ENCODE peak calls at places on chromosomes 2 and 18, in five cellular contexts. Q is RWPE1, L is colonic mucosa, T is lung, F is nephron progenitor cell. K is an unnamed sample.

GRCh38 chr2:218618102-218618860 is 10.6 kb downstream of the PLCD4 start:
- DNase-seq in T (no peak), L (no peak), Q (no peak), F (no peak), K (no peak)

GRCh38 chr2:236155406-236155805 is 12.8 kb downstream of the GBX2 start:
- DNase-seq in Q (no peak), T (no peak), F (no peak), L (no peak), K (no peak)

GRCh38 chr2:567496-567864 is 109.7 kb downstream of the TMEM18 start:
- DNase-seq in Q (no peak), L (no peak), F (no peak), T (no peak), K (no peak)

GRCh38 chr2:162079514-162079913 is 5.5 kb upstream of the DPP4 start:
- DNase-seq in T (no peak), F (no peak), Q (no peak), L (no peak), K (no peak)

GRCh38 chr2:56130463-56131070 is 53.2 kb upstream of the CCDC85A start:
- DNase-seq in T (no peak), F (peak; percentile 27), Q (peak; percentile 16), L (no peak), K (peak; percentile 49)

GRCh38 chr18:49137585-49137984 is 186.8 kb upstream of the SMAD7 start:
- DNase-seq in L (no peak), F (no peak), T (no peak), Q (no peak), K (no peak)

GRCh38 chr18:62101236-62101635 is 85.6 kb downstream of the PIGN start:
- DNase-seq in Q (no peak), T (no peak), F (no peak), L (no peak), K (no peak)

GRCh38 chr18:42533010-42533409 is 578.0 kb downstream of the PIK3C3 start:
- DNase-seq in L (no peak), Q (no peak), F (no peak), T (no peak), K (no peak)

GRCh38 chr2:66095820-66096219 is 339.1 kb upstream of the MEIS1 start:
- DNase-seq in F (no peak), L (no peak), Q (no peak), T (no peak), K (no peak)

GRCh38 chr2:106536490-106536889 is 49.3 kb downstream of the CD8B2 start:
- DNase-seq in F (no peak), L (no peak), T (no peak), Q (no peak), K (no peak)

GRCh38 chr2:206245178-206245778 is 29.2 kb upstream of the ZDBF2 start:
- DNase-seq in Q (no peak), T (no peak), L (no peak), F (no peak), K (no peak)

GRCh38 chr18:2716394-2717326 is 61.1 kb downstream of the SMCHD1 start:
- DNase-seq in T (no peak), F (no peak), L (no peak), Q (no peak), K (no peak)

GRCh38 chr2:167946367-167946955 is 300.9 kb downstream of the STK39 start:
- DNase-seq in L (no peak), F (no peak), Q (no peak), T (no peak), K (no peak)

GRCh38 chr2:67476808-67477790 is 80.0 kb downstream of the ETAA1 start:
- DNase-seq in T (no peak), Q (peak; percentile 40), F (no peak), L (peak; percentile 57), K (peak; percentile 6)

GRCh38 chr2:64640153-64641044 is 13.3 kb downstream of the SERTAD2 start:
- DNase-seq in F (no peak), L (no peak), T (no peak), Q (no peak), K (no peak)

GRCh38 chr2:74548919-74549684 is 4.6 kb downstream of the LOXL3 start:
- DNase-seq in T (peak; percentile 50), F (peak; percentile 74), Q (peak; percentile 74), L (peak; percentile 80), K (peak; percentile 76)

GRCh38 chr18:59454909-59455727 is 96.1 kb upstream of the LMAN1 start:
- DNase-seq in F (peak; percentile 38), T (no peak), L (no peak), Q (no peak), K (no peak)

GRCh38 chr2:207341114-207341750 is 175.5 kb upstream of the KLF7 start:
- DNase-seq in F (no peak), Q (no peak), L (no peak), T (no peak), K (no peak)

GRCh38 chr2:199405241-199405640 is 52.5 kb downstream of the SATB2 start:
- DNase-seq in F (no peak), Q (no peak), L (no peak), T (no peak), K (no peak)

GRCh38 chr2:47724221-47724981 is 58.5 kb upstream of the MSH6 start:
- DNase-seq in F (no peak), Q (peak; percentile 42), T (no peak), L (no peak), K (no peak)

GRCh38 chr18:34595673-34596072 is 114.4 kb upstream of the DTNA start:
- DNase-seq in F (peak; percentile 9), Q (no peak), T (no peak), L (no peak), K (peak; percentile 22)
- TF ChIP-seq CTCF in F (peak; percentile 16), Q (no peak), T (no peak), L (no peak), K (peak; percentile 29)

DNA sequence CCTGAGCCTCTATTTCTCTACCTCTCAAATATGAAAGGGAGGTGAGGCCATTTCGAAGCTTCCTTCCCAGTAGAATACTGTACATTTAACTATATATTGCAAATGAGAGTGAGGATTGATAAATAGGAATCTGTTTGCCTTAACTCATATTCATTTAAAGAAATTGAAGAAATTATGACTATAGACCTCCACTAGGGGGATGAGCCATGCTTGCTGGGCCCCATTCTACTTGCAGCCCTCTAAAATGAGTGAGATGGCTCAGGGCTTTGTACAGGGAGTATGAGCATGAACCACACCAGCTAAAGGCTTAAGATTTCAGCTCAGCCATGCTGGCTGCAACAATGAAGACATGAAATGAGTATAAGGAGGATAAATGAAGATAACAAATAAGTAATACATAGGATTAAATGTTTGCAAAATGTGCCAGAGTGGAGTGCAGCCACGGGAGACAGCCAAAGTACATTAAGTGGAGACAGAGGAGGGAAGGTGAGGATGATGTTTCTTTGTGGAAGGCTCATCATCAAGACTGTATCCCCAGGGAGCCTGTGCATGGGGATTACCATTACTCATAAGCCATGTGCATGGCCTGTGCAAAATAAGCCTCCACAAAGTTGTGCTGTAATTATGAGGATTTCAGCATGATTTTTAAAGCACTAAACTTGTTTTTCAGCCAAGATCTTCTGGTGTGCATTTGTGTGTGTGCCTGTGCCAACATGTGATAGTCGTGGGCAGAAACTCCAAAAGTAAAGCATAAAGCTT is 300.8 kb downstream of the CNTNAP5 start:
- DNase-seq in T (no peak), F (no peak), L (no peak), Q (no peak), K (no peak)
- TF ChIP-seq CTCF in T (no peak), F (peak; percentile 25), L (no peak), Q (no peak), K (no peak)

GRCh38 chr2:5121677-5122076 is 570.5 kb upstream of the SOX11 start:
- DNase-seq in T (no peak), L (no peak), Q (no peak), F (peak; percentile 16), K (no peak)
- TF ChIP-seq CTCF in T (no peak), L (no peak), Q (no peak), F (peak; percentile 30), K (no peak)

GRCh38 chr18:56650944-56651770 is at the start of gene WDR7:
- DNase-seq in Q (peak; percentile 58), L (peak; percentile 95), T (peak; percentile 98), F (peak; percentile 96), K (peak; percentile 94)
- TF ChIP-seq CTCF in Q (no peak), L (no peak), T (no peak), F (no peak), K (no peak)

DNA sequence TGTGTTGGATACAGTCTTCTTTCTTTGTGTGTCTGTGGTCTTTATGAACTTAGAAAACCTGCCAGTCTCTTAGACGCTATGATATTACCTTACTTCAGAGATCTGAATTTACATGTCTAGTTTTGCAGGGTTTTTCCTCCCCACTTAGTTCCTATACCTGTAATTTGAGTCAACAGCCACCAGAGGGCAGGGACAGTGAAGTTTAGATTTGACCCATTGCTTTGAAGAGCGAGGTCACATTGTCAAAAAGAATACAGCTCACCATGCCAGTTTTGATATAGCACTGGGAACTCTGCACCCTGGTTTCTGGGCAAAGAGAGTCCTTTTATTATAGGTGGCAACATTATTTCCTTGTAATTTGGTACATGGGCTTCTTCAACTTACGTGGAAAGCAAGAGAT is 102.3 kb downstream of the MAPK4 start:
- DNase-seq in Q (no peak), F (no peak), T (no peak), L (peak; percentile 24), K (no peak)
- TF ChIP-seq CTCF in Q (no peak), F (peak; percentile 60), T (no peak), L (peak; percentile 18), K (peak; percentile 41)